ENCODE peak calls at places on chromosomes 12 and 14, in eight cellular contexts. J is A549; D is neural crest cell; K is naive thymus-derived CD4-positive, alpha-beta T cell; C is NAMALWA; X is stimulated activated CD4-positive, alpha-beta T cell treated with anti-CD3 and anti-CD28 coated beads, Interleukin-2, amount 100 ng/mL, for 48 hours; M is anterior cingulate cortex; P is right cardiac atrium. T is an unnamed sample.

GRCh38 chr14:98571104-98571503 is 700.9 kb downstream of the BCL11B start:
- DNase-seq in J (no peak), D (no peak), K (no peak), C (no peak), X (no peak), M (no peak), P (no peak), T (no peak)

GRCh38 chr12:124904306-124905098 is 9.9 kb downstream of the UBC start:
- DNase-seq in J (peak), D (peak), K (no peak), C (no peak), X (no peak), M (peak), P (peak), T (peak)

GRCh38 chr14:69291891-69292586 is 32.1 kb downstream of the GALNT16 start:
- DNase-seq in J (no peak), D (no peak), K (no peak), C (no peak), X (no peak), M (no peak), P (no peak), T (no peak)

GRCh38 chr14:92465353-92466067 is 48.1 kb upstream of the RIN3 start:
- DNase-seq in J (no peak), D (no peak), K (no peak), C (no peak), X (no peak), M (no peak), P (no peak), T (no peak)

GRCh38 chr12:70364695-70365397 is 1.2 kb upstream of the KCNMB4 start:
- DNase-seq in J (peak), D (no peak), K (no peak), C (no peak), X (no peak), M (no peak), P (no peak), T (no peak)

GRCh38 chr12:108078428-108078827 is 50.7 kb upstream of the WSCD2 start:
- DNase-seq in J (no peak), D (no peak), K (no peak), C (no peak), X (no peak), M (no peak), P (no peak), T (no peak)

GRCh38 chr14:92613008-92613658 is 99.6 kb downstream of the RIN3 start:
- DNase-seq in J (no peak), D (peak), K (peak), C (peak), X (peak), M (no peak), P (no peak), T (peak)

GRCh38 chr14:36514278-36515104 is 5.5 kb downstream of the NKX2-1 start:
- DNase-seq in J (no peak), D (no peak), K (no peak), C (no peak), X (no peak), M (no peak), P (no peak), T (no peak)

GRCh38 chr12:111031956-111032919 is 111.9 kb upstream of the MYL2 start:
- DNase-seq in J (no peak), D (no peak), K (no peak), C (no peak), X (no peak), M (no peak), P (no peak), T (no peak)

GRCh38 chr12:1103051-1103450 is 112.0 kb downstream of the ERC1 start:
- DNase-seq in J (no peak), D (no peak), K (no peak), C (no peak), X (no peak), M (no peak), P (no peak), T (no peak)

GRCh38 chr14:32941668-32942065 is 3.0 kb downstream of the NPAS3 start:
- DNase-seq in J (no peak), D (no peak), K (no peak), C (no peak), X (no peak), M (no peak), P (no peak), T (no peak)

T was measured in OCI-M1.